ENCODE peak calls at places on chromosomes 1 and 21, in seven cellular contexts. X is H9, V is neuronal stem cell, Q is IMR-90, G is mesendoderm, F is H1, C is trophoblast cell. S is an unnamed sample. For H3K27me3 and H3K4me1, the result is how much of the 10 kb centered on the place peaks cover.

GRCh38 chr1:26237230-26237966 is 3.4 kb downstream of the CEP85 start:
- DNase-seq in F (no peak), Q (peak), X (no peak), G (no peak), V (no peak), C (peak), S (peak)

GRCh38 chr1:54614558-54614957 is 8.8 kb downstream of the FAM151A start:
- DNase-seq in C (no peak), G (no peak), V (no peak), Q (no peak), X (no peak), F (no peak), S (no peak)

GRCh38 chr1:21311016-21311415 is 20.8 kb upstream of the ECE1 start:
- DNase-seq in X (no peak), V (no peak), F (no peak), Q (no peak), G (no peak), C (no peak), S (no peak)

GRCh38 chr1:172929006-172929405 is 121.7 kb downstream of the TNFSF18 start:
- DNase-seq in X (no peak), V (no peak), Q (peak), F (no peak), G (no peak), C (peak), S (no peak)

GRCh38 chr1:24643362-24644346 is 552 bp downstream of the SRRM1 start:
- DNase-seq in Q (no peak), X (no peak), V (no peak), C (peak), F (no peak), G (peak), S (peak)

GRCh38 chr1:34858901-34859441 is 578 bp downstream of the SMIM12 start:
- DNase-seq in F (no peak), G (no peak), V (no peak), Q (peak), C (peak), X (no peak), S (peak)

GRCh38 chr1:177082855-177083741 is 81.4 kb downstream of the ASTN1 start:
- DNase-seq in X (no peak), V (no peak), F (no peak), G (no peak), C (no peak), Q (peak), S (no peak)

GRCh38 chr1:69070660-69071373 is 496.9 kb upstream of the LRRC7 start:
- DNase-seq in C (no peak), V (no peak), X (no peak), F (no peak), G (no peak), Q (no peak), S (no peak)

GRCh38 chr1:209224886-209225285 is 358.6 kb upstream of the CAMK1G start:
- DNase-seq in G (no peak), X (no peak), C (no peak), V (no peak), F (no peak), Q (no peak), S (no peak)

GRCh38 chr1:54459140-54459539 is 52.9 kb upstream of the SSBP3 start:
- DNase-seq in G (no peak), F (no peak), X (no peak), Q (no peak), V (no peak), C (no peak), S (no peak)

GRCh38 chr1:203760506-203760905 is 4.5 kb upstream of the LAX1 start:
- DNase-seq in X (no peak), C (no peak), F (no peak), V (no peak), G (no peak), Q (no peak), S (no peak)

GRCh38 chr1:230292739-230293720 is 133.1 kb downstream of the PGBD5 start:
- DNase-seq in Q (no peak), G (no peak), C (no peak), F (no peak), X (no peak), V (no peak), S (no peak)

GRCh38 chr1:65235867-65236805 is 73.2 kb upstream of the DNAJC6 start:
- DNase-seq in C (peak), X (no peak), Q (peak), V (peak), F (no peak), G (peak), S (peak)

GRCh38 chr1:207223162-207223561 is 98.3 kb upstream of the CD55 start:
- DNase-seq in Q (no peak), G (no peak), X (no peak), V (no peak), C (no peak), F (no peak), S (no peak)

GRCh38 chr1:61056674-61057439 is 25.5 kb upstream of the NFIA start:
- DNase-seq in G (peak), Q (peak), X (no peak), C (peak), F (no peak), V (no peak), S (peak)

GRCh38 chr1:60911980-60912692 is 170.2 kb upstream of the NFIA start:
- DNase-seq in G (no peak), F (peak), V (no peak), Q (no peak), C (no peak), X (peak), S (no peak)

GRCh38 chr1:37471345-37472231 is 2.8 kb upstream of the ZC3H12A start:
- DNase-seq in Q (peak), F (no peak), V (no peak), C (peak), X (peak), G (peak), S (peak)

GRCh38 chr1:109312246-109312645 is 5.4 kb upstream of the MYBPHL start:
- DNase-seq in Q (no peak), F (no peak), C (no peak), X (no peak), G (no peak), V (no peak), S (no peak)

GRCh38 chr1:38073926-38074677 is 27.5 kb upstream of the POU3F1 start:
- DNase-seq in C (no peak), F (no peak), V (no peak), G (no peak), Q (no peak), X (no peak), S (no peak)

GRCh38 chr1:113784104-113784779 is 25.0 kb upstream of the PHTF1 start:
- DNase-seq in V (no peak), F (no peak), X (no peak), Q (peak), C (peak), G (no peak), S (no peak)

GRCh38 chr1:207021139-207021861 is 11.3 kb downstream of the C1orf116 start:
- DNase-seq in F (no peak), V (no peak), C (no peak), X (no peak), Q (peak), G (peak), S (no peak)

GRCh38 chr1:30397576-30397975 is 325.8 kb downstream of the MATN1 start:
- DNase-seq in G (no peak), C (no peak), Q (no peak), F (no peak), X (no peak), V (no peak), S (no peak)

GRCh38 chr1:170010443-170010842 is 64.1 kb downstream of the KIFAP3 start:
- DNase-seq in X (no peak), V (peak), G (peak), C (peak), Q (peak), F (no peak), S (peak)

GRCh38 chr1:183032122-183032921 is 9.1 kb downstream of the LAMC1 start:
- DNase-seq in C (peak), G (peak), F (no peak), Q (no peak), X (no peak), V (no peak), S (peak)

DNA sequence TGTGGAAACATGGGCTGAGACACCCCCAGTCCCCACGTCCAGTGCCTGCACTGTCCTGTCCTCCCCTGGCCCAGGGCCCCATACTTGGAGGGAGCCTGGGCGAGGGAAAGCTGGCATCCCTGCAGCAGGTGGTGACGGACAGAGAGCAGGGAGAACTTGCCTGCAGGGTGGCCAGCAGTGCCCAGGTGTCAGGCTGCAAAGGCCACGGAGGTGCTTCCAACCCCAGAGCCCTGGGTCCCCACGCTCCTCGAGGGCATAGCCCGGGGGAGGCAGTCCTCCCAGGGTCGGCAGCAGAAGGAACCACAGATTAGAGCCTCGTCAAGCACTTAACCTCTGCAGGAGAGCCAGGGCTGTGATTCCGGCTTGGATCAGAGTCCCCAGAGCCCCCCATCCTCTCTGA is 77.5 kb downstream of the ARHGEF16 start:
- DNase-seq in V (no peak), G (no peak), F (no peak), X (no peak), Q (no peak), C (no peak), S (no peak)
- H4K8ac ChIP-seq in V (no peak), G (no peak), F (no peak), X (no peak), Q (peak), C (no peak), S (no peak)

GRCh38 chr1:47705517-47706130 is 267.8 kb downstream of the FOXD2 start:
- DNase-seq in Q (no peak), G (no peak), F (no peak), C (no peak), V (no peak), X (no peak), S (no peak)
- H3K27me3 ChIP-seq in Q (under half), G (under half), F (under half), C (under half), V (under half), X (under half), S (half or more)

DNA sequence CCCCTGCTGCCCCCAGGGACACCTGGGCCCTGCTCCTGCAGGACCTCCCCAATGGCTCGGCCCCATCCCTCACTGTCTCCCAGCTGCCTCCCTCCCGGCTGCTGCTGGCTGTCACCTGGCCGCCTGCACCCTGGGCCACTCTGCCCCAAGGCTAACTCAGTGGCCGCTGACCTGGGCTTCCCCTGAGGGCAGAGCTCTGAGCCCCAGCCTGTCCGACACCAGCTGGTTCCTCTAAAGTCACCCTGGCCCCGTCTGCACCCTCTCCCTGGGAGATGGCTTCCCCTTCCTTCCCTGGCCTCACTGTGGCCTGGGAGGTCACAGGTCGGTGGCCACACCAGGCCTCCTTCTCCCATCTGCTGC is 15.0 kb downstream of the ITGB2 start:
- DNase-seq in V (no peak), C (peak), X (no peak), Q (no peak), F (no peak), G (no peak), S (no peak)
- H3K4me1 ChIP-seq in V (under half), C (under half), X (under half), Q (under half), F (under half), G (under half), S (under half)

GRCh38 chr1:58994664-58995063 is 210.8 kb upstream of the JUN start:
- DNase-seq in Q (no peak), G (no peak), V (no peak), X (no peak), C (no peak), F (no peak), S (no peak)
- H4K8ac ChIP-seq in Q (no peak), G (no peak), V (no peak), X (no peak), C (no peak), F (no peak), S (no peak)

DNA sequence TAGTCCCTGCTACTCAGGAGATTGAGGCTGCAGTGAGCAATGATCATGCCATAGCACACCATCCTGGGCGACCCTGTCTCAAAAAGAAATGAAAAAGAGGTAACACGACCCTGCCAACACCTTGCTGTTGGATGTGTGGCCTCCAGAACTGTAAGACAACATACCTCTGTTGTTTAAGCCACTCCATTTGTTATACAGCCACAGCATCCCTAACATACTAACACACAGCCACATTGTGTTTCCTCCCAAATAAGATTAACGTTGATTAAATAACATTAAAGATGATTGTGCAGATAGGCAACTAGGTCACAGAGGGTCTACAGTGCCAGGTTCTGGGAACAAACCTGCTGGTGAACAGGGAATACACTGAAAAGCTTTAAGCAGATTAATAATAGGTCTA is 170.4 kb downstream of the RERE start:
- DNase-seq in G (no peak), C (no peak), X (no peak), V (no peak), F (no peak), Q (no peak), S (no peak)
- H3K27me3 ChIP-seq in G (under half), C (under half), X (under half), V (under half), F (under half), Q (under half), S (under half)

DNA sequence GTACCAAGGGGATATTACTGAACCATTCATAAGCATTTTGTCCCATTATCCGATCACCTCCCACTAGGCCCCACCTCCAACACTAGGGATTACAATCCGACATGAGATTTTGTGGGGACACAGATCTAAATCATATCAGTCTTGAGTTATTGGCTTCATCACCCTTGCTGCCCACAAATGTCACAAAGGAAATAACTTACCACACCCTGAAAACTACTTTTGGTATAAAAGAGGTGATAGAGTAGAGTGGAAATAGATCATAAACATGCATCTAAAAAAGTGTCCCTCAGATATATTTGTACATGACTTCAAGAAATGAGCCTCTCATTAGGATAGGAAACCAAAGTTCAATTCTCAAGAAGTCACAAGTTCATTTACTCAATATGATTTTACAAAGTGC is 22.6 kb upstream of the FCRL3 start:
- DNase-seq in X (no peak), V (no peak), G (no peak), F (no peak), Q (no peak), C (no peak), S (no peak)
- H3K4me1 ChIP-seq in X (under half), V (under half), G (under half), F (under half), Q (under half), C (under half), S (under half)

GRCh38 chr1:100921110-100921706 is 25.3 kb downstream of the SLC30A7 start:
- DNase-seq in F (no peak), X (no peak), V (peak), G (peak), C (peak), Q (peak), S (peak)
- H4K8ac ChIP-seq in F (no peak), X (no peak), V (no peak), G (no peak), C (no peak), Q (no peak), S (no peak)

GRCh38 chr1:222104097-222104496 is 362.2 kb upstream of the DUSP10 start:
- DNase-seq in Q (no peak), G (no peak), C (no peak), X (no peak), F (no peak), V (no peak), S (no peak)

GRCh38 chr1:222104661-222105392 is 362.9 kb upstream of the DUSP10 start:
- DNase-seq in C (no peak), X (no peak), F (no peak), G (no peak), V (no peak), Q (peak), S (no peak)

GRCh38 chr1:222106369-222106768 is 364.5 kb upstream of the DUSP10 start:
- DNase-seq in V (no peak), C (no peak), G (peak), Q (no peak), F (no peak), X (peak), S (no peak)

GRCh38 chr1:222105861-222106260 is 364.0 kb upstream of the DUSP10 start:
- DNase-seq in F (no peak), G (no peak), C (no peak), V (no peak), X (no peak), Q (no peak), S (no peak)

DNA sequence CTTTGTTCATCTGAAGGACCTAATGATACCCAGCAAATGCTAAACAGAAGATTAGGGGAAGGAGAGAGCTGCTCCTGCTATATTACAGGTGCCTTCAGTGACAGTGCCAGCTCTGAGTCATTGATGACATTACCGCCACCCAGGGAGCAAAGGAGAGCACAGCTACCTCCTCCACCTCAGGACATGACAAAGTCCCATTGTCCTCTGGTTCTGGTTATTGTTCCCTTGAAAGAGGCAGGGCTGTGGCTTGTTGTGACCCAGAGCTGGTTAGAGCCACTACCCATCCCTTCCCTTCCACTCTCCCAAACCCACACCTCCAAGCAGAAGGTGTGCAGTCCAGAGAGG is 363.5 kb upstream of the DUSP10 start:
- DNase-seq in Q (no peak), X (no peak), C (no peak), V (no peak), G (peak), F (no peak), S (no peak)
- H3K27me3 ChIP-seq in Q (under half), X (under half), C (under half), V (under half), G (under half), F (under half), S (under half)

DNA sequence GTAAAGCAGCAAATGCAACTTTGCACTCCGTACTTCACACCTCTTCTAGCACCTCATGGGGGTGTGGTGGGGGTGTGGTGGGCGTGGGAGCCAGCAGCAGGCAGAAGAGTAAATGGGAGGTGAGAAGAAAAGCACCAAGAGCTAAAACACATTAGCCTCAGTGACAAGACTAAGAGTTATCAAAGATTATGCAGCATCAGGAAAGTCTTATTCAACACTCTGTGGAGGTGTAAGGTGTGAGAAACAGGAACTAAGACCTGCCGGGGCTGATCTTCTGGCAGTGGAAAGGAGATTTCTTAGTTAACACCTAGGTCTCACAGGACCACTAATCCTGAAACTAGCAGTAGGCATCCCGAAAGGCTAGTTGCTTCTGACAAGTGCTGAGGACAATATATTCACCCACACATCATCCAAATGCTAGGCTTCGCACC is 9.9 kb downstream of the TGFBR3 start:
- DNase-seq in V (no peak), G (peak), F (no peak), X (no peak), Q (no peak), C (no peak), S (no peak)
- H3K4me1 ChIP-seq in V (under half), G (under half), F (under half), X (under half), Q (under half), C (under half), S (under half)